ENCODE peak calls at places on chromosomes 13 and 19, in five cellular contexts. K is sigmoid colon, X is RPMI8226, B is anterior cingulate cortex, Y is KG1. O is an unnamed sample.
A peak's percentile ranks its signal among the peaks of the same experiment; 100 is the strongest.

GRCh38 chr19:13120817-13121216 is 2.8 kb downstream of the NACC1 start:
- DNase-seq in B (no peak), X (no peak), Y (no peak), K (no peak), O (no peak)

GRCh38 chr19:6587093-6587820 is 3.7 kb downstream of the CD70 start:
- DNase-seq in K (no peak), Y (peak; percentile 7), B (no peak), X (no peak), O (no peak)

GRCh38 chr13:19984430-19985218 is 26.1 kb downstream of the ZMYM2 start:
- DNase-seq in Y (no peak), X (peak; percentile 4), K (no peak), B (no peak), O (no peak)

GRCh38 chr19:31408460-31409124 is 59.4 kb upstream of the TSHZ3 start:
- DNase-seq in Y (no peak), K (no peak), B (no peak), X (no peak), O (no peak)

GRCh38 chr13:23349127-23349897 is 84.2 kb downstream of the SACS start:
- DNase-seq in B (no peak), Y (no peak), X (no peak), K (no peak), O (no peak)

GRCh38 chr13:46469064-46469463 is 82.0 kb upstream of the RUBCNL start:
- DNase-seq in Y (no peak), B (no peak), X (no peak), K (no peak), O (no peak)

GRCh38 chr13:19810996-19811881 is 28.5 kb upstream of the PSPC1 start:
- DNase-seq in B (no peak), X (no peak), K (no peak), Y (no peak), O (no peak)

GRCh38 chr13:51243832-51244231 is 21.6 kb downstream of the FAM124A start:
- DNase-seq in X (no peak), Y (no peak), B (no peak), K (no peak), O (no peak)

GRCh38 chr13:97307882-97308624 is 85.9 kb downstream of the MBNL2 start:
- DNase-seq in X (no peak), B (peak; percentile 52), Y (no peak), K (no peak), O (no peak)

GRCh38 chr19:41356984-41357739 is 3.4 kb upstream of the TGFB1 start:
- DNase-seq in Y (no peak), X (no peak), K (no peak), B (no peak), O (no peak)

GRCh38 chr13:99268822-99269221 is 10.6 kb upstream of the GPR18 start:
- DNase-seq in Y (no peak), X (no peak), K (no peak), B (no peak), O (no peak)

GRCh38 chr19:14514215-14514871 is 3.9 kb downstream of the DNAJB1 start:
- DNase-seq in X (no peak), B (no peak), K (no peak), Y (no peak), O (no peak)

GRCh38 chr19:42653841-42654240 is 59.1 kb upstream of the CEACAM8 start:
- DNase-seq in K (no peak), Y (no peak), B (no peak), X (no peak), O (no peak)

GRCh38 chr19:609001-609340 is 19.3 kb downstream of the HCN2 start:
- DNase-seq in B (peak; percentile 75), K (no peak), Y (no peak), X (peak; percentile 45), O (no peak)

GRCh38 chr13:89458456-89458855 is 1787.3 kb downstream of the SLITRK5 start:
- DNase-seq in K (no peak), Y (no peak), X (no peak), B (no peak), O (no peak)

GRCh38 chr19:53424968-53425597 is 6.7 kb upstream of the ZNF761 start:
- DNase-seq in K (peak; percentile 91), Y (peak; percentile 34), X (peak; percentile 62), B (peak; percentile 64), O (peak; percentile 49)

GRCh38 chr19:47790398-47790814 is 11.9 kb downstream of the SELENOW start:
- DNase-seq in X (peak; percentile 75), Y (no peak), K (peak; percentile 89), B (peak; percentile 53), O (peak; percentile 65)

GRCh38 chr13:86882107-86882506 is 789.1 kb upstream of the SLITRK5 start:
- DNase-seq in K (no peak), B (no peak), X (no peak), Y (no peak), O (no peak)

GRCh38 chr19:57872450-57872849 is 16.4 kb downstream of the ZNF814 start:
- DNase-seq in B (no peak), K (no peak), Y (no peak), X (no peak), O (no peak)

GRCh38 chr13:44116562-44117315 is 237.0 kb downstream of the LACC1 start:
- DNase-seq in X (peak; percentile 15), Y (peak; percentile 57), B (peak; percentile 3), K (no peak), O (no peak)

GRCh38 chr19:30968210-30968609 is 381.0 kb downstream of the TSHZ3 start:
- DNase-seq in Y (no peak), K (no peak), X (peak; percentile 3), B (no peak), O (no peak)

GRCh38 chr13:99033814-99034213 is 56.0 kb upstream of the DOCK9 start:
- DNase-seq in X (no peak), Y (no peak), K (no peak), B (no peak), O (no peak)

GRCh38 chr19:2478324-2478755 is 2.4 kb downstream of the GADD45B start:
- DNase-seq in B (peak; percentile 31), X (peak; percentile 81), Y (peak; percentile 40), K (peak; percentile 94), O (peak; percentile 33)

GRCh38 chr13:73465629-73465974 is 406.8 kb downstream of the KLF5 start:
- DNase-seq in X (no peak), K (no peak), B (no peak), Y (no peak), O (no peak)

GRCh38 chr13:27643334-27644158 is 21.9 kb downstream of the POLR1D start:
- DNase-seq in X (no peak), K (no peak), B (no peak), Y (no peak), O (no peak)

GRCh38 chr13:49046534-49046933 is 70.8 kb downstream of the FNDC3A start:
- DNase-seq in B (no peak), X (no peak), Y (no peak), K (no peak), O (no peak)

GRCh38 chr19:38711726-38712153 is 32.5 kb downstream of the CAPN12 start:
- DNase-seq in Y (no peak), K (peak; percentile 90), X (no peak), B (no peak), O (no peak)

GRCh38 chr13:71864981-71865857 is 1.8 kb downstream of the DACH1 start:
- DNase-seq in B (no peak), X (no peak), K (peak; percentile 55), Y (no peak), O (no peak)

GRCh38 chr13:18960637-18961227 is 220.9 kb downstream of the TUBA3C start:
- DNase-seq in K (no peak), Y (no peak), X (no peak), B (no peak), O (no peak)

GRCh38 chr19:13366529-13367143 is 139.6 kb downstream of the CACNA1A start:
- DNase-seq in X (peak; percentile 39), Y (no peak), B (no peak), K (no peak), O (no peak)

GRCh38 chr19:44897835-44898234 is 6.8 kb downstream of the TOMM40 start:
- DNase-seq in Y (no peak), B (no peak), X (no peak), K (no peak), O (no peak)

GRCh38 chr19:35107541-35107939 is 8.1 kb upstream of the FXYD3 start:
- DNase-seq in K (peak; percentile 80), Y (no peak), B (peak; percentile 86), X (no peak), O (no peak)

GRCh38 chr19:17328517-17329060 is 6.1 kb downstream of the ANO8 start:
- DNase-seq in Y (no peak), K (no peak), B (no peak), X (no peak), O (peak; percentile 53)

GRCh38 chr13:36528105-36528504 is 95.8 kb downstream of the CCNA1 start:
- DNase-seq in Y (no peak), K (no peak), X (no peak), B (no peak), O (no peak)

GRCh38 chr13:31372454-31372853 is 172.7 kb downstream of the B3GLCT start:
- DNase-seq in X (no peak), Y (no peak), B (no peak), K (no peak), O (no peak)

GRCh38 chr13:51221108-51221507 is 1.1 kb upstream of the FAM124A start:
- DNase-seq in Y (no peak), K (no peak), X (no peak), B (no peak), O (no peak)

GRCh38 chr13:107185889-107186288 is 618.0 kb upstream of the ARGLU1 start:
- DNase-seq in Y (no peak), K (no peak), X (no peak), B (no peak), O (no peak)

GRCh38 chr19:49876422-49877019 is 634 bp downstream of the AKT1S1 start:
- DNase-seq in X (peak; percentile 98), K (peak; percentile 99), B (peak; percentile 97), Y (peak; percentile 98), O (peak; percentile 95)

GRCh38 chr13:71485913-71486312 is 381.1 kb downstream of the DACH1 start:
- DNase-seq in B (no peak), X (no peak), Y (no peak), K (no peak), O (no peak)

GRCh38 chr19:7293795-7294570 is at the start of gene INSR:
- DNase-seq in X (peak; percentile 95), Y (peak; percentile 11), K (peak; percentile 95), B (peak; percentile 79), O (peak; percentile 15)